ENCODE peak calls at places on chromosome 18, in five cellular contexts. One of them, this sample, is unnamed.

GRCh38 chr18:8556424-8556823 is 52.8 kb upstream of the RAB12 start:
- DNase-seq in GM12865: no peak
- DNase-seq in transverse colon: no peak
- DNase-seq in lower lobe of right lung: no peak
- DNase-seq in mesendoderm: no peak
- DNase-seq in this sample: no peak

GRCh38 chr18:61502472-61502871 is 169.2 kb downstream of the CDH20 start:
- DNase-seq in mesendoderm: peak
- DNase-seq in lower lobe of right lung: no peak
- DNase-seq in transverse colon: peak
- DNase-seq in GM12865: peak
- DNase-seq in this sample: peak

GRCh38 chr18:1446765-1447164 is 542.1 kb downstream of the ADCYAP1 start:
- DNase-seq in mesendoderm: no peak
- DNase-seq in GM12865: no peak
- DNase-seq in transverse colon: no peak
- DNase-seq in lower lobe of right lung: no peak
- DNase-seq in this sample: no peak

GRCh38 chr18:13471971-13472628 is 253.5 kb downstream of the LDLRAD4 start:
- DNase-seq in GM12865: no peak
- DNase-seq in transverse colon: no peak
- DNase-seq in mesendoderm: no peak
- DNase-seq in lower lobe of right lung: no peak
- DNase-seq in this sample: peak

GRCh38 chr18:46481048-46481846 is 175.8 kb downstream of the LOXHD1 start:
- DNase-seq in mesendoderm: peak
- DNase-seq in GM12865: peak
- DNase-seq in lower lobe of right lung: no peak
- DNase-seq in transverse colon: peak
- DNase-seq in this sample: peak

GRCh38 chr18:48763714-48764100 is 187.1 kb downstream of the SMAD7 start:
- DNase-seq in GM12865: no peak
- DNase-seq in mesendoderm: no peak
- DNase-seq in transverse colon: no peak
- DNase-seq in lower lobe of right lung: no peak
- DNase-seq in this sample: no peak

GRCh38 chr18:78967692-78968091 is 11.9 kb upstream of the SALL3 start:
- DNase-seq in GM12865: no peak
- DNase-seq in transverse colon: no peak
- DNase-seq in mesendoderm: no peak
- DNase-seq in lower lobe of right lung: no peak
- DNase-seq in this sample: no peak

GRCh38 chr18:55473078-55473477 is 114.9 kb downstream of the TCF4 start:
- DNase-seq in lower lobe of right lung: no peak
- DNase-seq in mesendoderm: no peak
- DNase-seq in GM12865: no peak
- DNase-seq in transverse colon: no peak
- DNase-seq in this sample: no peak

GRCh38 chr18:10274327-10274726 is 180.1 kb upstream of the APCDD1 start:
- DNase-seq in mesendoderm: no peak
- DNase-seq in transverse colon: no peak
- DNase-seq in lower lobe of right lung: no peak
- DNase-seq in GM12865: no peak
- DNase-seq in this sample: no peak

GRCh38 chr18:49813071-49813320 is 337 bp downstream of the ACAA2 start:
- DNase-seq in transverse colon: peak
- DNase-seq in lower lobe of right lung: peak
- DNase-seq in GM12865: peak
- DNase-seq in mesendoderm: peak
- DNase-seq in this sample: peak

GRCh38 chr18:35049111-35050003 is 8.1 kb downstream of the MAPRE2 start:
- DNase-seq in mesendoderm: no peak
- DNase-seq in lower lobe of right lung: no peak
- DNase-seq in transverse colon: no peak
- DNase-seq in GM12865: peak
- DNase-seq in this sample: no peak

GRCh38 chr18:10580215-10580614 is 54.4 kb downstream of the NAPG start:
- DNase-seq in transverse colon: no peak
- DNase-seq in GM12865: no peak
- DNase-seq in lower lobe of right lung: no peak
- DNase-seq in mesendoderm: no peak
- DNase-seq in this sample: no peak

GRCh38 chr18:33755918-33756590 is 178.0 kb downstream of the ASXL3 start:
- DNase-seq in mesendoderm: peak
- DNase-seq in GM12865: peak
- DNase-seq in transverse colon: peak
- DNase-seq in lower lobe of right lung: no peak
- DNase-seq in this sample: no peak

GRCh38 chr18:45068563-45069191 is 388.0 kb downstream of the SETBP1 start:
- DNase-seq in lower lobe of right lung: no peak
- DNase-seq in transverse colon: no peak
- DNase-seq in GM12865: no peak
- DNase-seq in mesendoderm: no peak
- DNase-seq in this sample: no peak

GRCh38 chr18:55830490-55830889 is 242.5 kb upstream of the TCF4 start:
- DNase-seq in mesendoderm: no peak
- DNase-seq in GM12865: no peak
- DNase-seq in lower lobe of right lung: no peak
- DNase-seq in transverse colon: no peak
- DNase-seq in this sample: no peak

GRCh38 chr18:44915213-44915612 is 234.5 kb downstream of the SETBP1 start:
- DNase-seq in mesendoderm: no peak
- DNase-seq in GM12865: no peak
- DNase-seq in transverse colon: no peak
- DNase-seq in lower lobe of right lung: no peak
- DNase-seq in this sample: no peak

GRCh38 chr18:49520661-49521145 is 33.7 kb upstream of the C18orf32 start:
- DNase-seq in lower lobe of right lung: no peak
- DNase-seq in transverse colon: no peak
- DNase-seq in GM12865: no peak
- DNase-seq in mesendoderm: no peak
- DNase-seq in this sample: no peak

DNA sequence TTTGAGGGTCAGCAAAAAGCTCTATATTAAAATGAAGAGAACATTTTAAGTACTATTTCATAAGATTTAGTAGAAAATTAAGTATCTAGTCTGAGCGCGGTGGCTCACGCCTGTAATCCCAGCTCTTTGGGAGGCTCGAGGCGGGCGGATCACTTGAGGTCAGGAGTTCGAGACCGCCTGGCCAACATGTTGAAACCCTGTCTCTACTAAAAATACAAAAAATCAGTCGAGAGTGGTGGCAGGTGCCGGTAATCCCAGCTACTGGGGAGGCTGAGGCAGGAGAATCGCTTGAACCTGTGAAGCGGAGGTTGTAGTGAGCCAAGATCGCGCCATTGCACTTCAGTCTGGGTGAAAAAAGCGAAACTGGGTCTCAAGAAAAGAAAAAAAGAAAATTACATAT is 1.6 kb downstream of the USP14 start:
- DNase-seq in lower lobe of right lung: no peak
- DNase-seq in GM12865: no peak
- DNase-seq in mesendoderm: no peak
- DNase-seq in transverse colon: no peak
- DNase-seq in this sample: no peak
- H3K4me3 ChIP-seq in lower lobe of right lung: no peak
- H3K4me3 ChIP-seq in GM12865: peak
- H3K4me3 ChIP-seq in mesendoderm: no peak
- H3K4me3 ChIP-seq in transverse colon: no peak
- H3K4me3 ChIP-seq in this sample: no peak

GRCh38 chr18:36843784-36844183 is 14.9 kb downstream of the KIAA1328 start:
- DNase-seq in mesendoderm: no peak
- DNase-seq in lower lobe of right lung: no peak
- DNase-seq in GM12865: no peak
- DNase-seq in transverse colon: no peak
- DNase-seq in this sample: no peak
- H3K4me3 ChIP-seq in mesendoderm: no peak
- H3K4me3 ChIP-seq in lower lobe of right lung: no peak
- H3K4me3 ChIP-seq in GM12865: no peak
- H3K4me3 ChIP-seq in transverse colon: no peak
- H3K4me3 ChIP-seq in this sample: no peak

GRCh38 chr18:57585421-57585820 is 1.1 kb downstream of the FECH start:
- DNase-seq in mesendoderm: no peak
- DNase-seq in transverse colon: no peak
- DNase-seq in lower lobe of right lung: no peak
- DNase-seq in GM12865: no peak
- DNase-seq in this sample: no peak
- H3K4me3 ChIP-seq in mesendoderm: no peak
- H3K4me3 ChIP-seq in transverse colon: peak
- H3K4me3 ChIP-seq in lower lobe of right lung: peak
- H3K4me3 ChIP-seq in GM12865: peak
- H3K4me3 ChIP-seq in this sample: peak

DNA sequence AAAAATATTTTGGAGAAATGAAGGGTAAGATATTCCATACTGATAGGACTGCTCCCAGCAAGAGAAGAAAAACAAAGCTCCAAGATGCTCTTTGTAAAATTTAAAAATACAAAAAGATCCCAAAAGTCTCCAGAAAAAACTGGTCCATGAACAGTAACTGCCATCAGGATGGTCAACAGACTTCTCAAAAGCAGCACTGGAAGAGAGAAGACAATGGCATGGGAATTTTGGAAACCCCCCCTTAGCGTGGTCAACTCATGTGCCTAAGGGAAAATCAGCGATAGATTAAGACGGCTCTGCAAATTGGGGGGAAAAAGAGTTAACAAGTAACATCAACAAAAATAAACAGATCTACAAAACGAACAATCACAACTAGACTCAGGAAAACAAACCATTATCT is 23.6 kb downstream of the B4GALT6 start:
- DNase-seq in transverse colon: no peak
- DNase-seq in lower lobe of right lung: no peak
- DNase-seq in GM12865: no peak
- DNase-seq in mesendoderm: no peak
- DNase-seq in this sample: no peak
- H3K4me3 ChIP-seq in transverse colon: no peak
- H3K4me3 ChIP-seq in lower lobe of right lung: no peak
- H3K4me3 ChIP-seq in GM12865: no peak
- H3K4me3 ChIP-seq in mesendoderm: no peak
- H3K4me3 ChIP-seq in this sample: no peak

GRCh38 chr18:63514326-63514725 is 27.8 kb upstream of the SERPINB12 start:
- DNase-seq in mesendoderm: no peak
- DNase-seq in GM12865: no peak
- DNase-seq in transverse colon: no peak
- DNase-seq in lower lobe of right lung: no peak
- DNase-seq in this sample: no peak

GRCh38 chr18:63515799-63516198 is 26.4 kb upstream of the SERPINB12 start:
- DNase-seq in GM12865: no peak
- DNase-seq in transverse colon: no peak
- DNase-seq in lower lobe of right lung: no peak
- DNase-seq in mesendoderm: no peak
- DNase-seq in this sample: no peak

GRCh38 chr18:63520053-63520452 is 22.1 kb upstream of the SERPINB12 start:
- DNase-seq in transverse colon: no peak
- DNase-seq in mesendoderm: no peak
- DNase-seq in lower lobe of right lung: no peak
- DNase-seq in GM12865: no peak
- DNase-seq in this sample: no peak

GRCh38 chr18:63515279-63515678 is 26.9 kb upstream of the SERPINB12 start:
- DNase-seq in lower lobe of right lung: no peak
- DNase-seq in mesendoderm: peak
- DNase-seq in GM12865: no peak
- DNase-seq in transverse colon: no peak
- DNase-seq in this sample: no peak

GRCh38 chr18:63518178-63519012 is 23.8 kb upstream of the SERPINB12 start:
- DNase-seq in transverse colon: peak
- DNase-seq in GM12865: peak
- DNase-seq in mesendoderm: peak
- DNase-seq in lower lobe of right lung: no peak
- DNase-seq in this sample: no peak
- H3K4me3 ChIP-seq in transverse colon: no peak
- H3K4me3 ChIP-seq in GM12865: no peak
- H3K4me3 ChIP-seq in mesendoderm: no peak
- H3K4me3 ChIP-seq in lower lobe of right lung: no peak
- H3K4me3 ChIP-seq in this sample: no peak

GRCh38 chr18:66599190-66599589 is 4.7 kb downstream of the CDH19 start:
- DNase-seq in lower lobe of right lung: no peak
- DNase-seq in mesendoderm: no peak
- DNase-seq in transverse colon: no peak
- DNase-seq in GM12865: no peak
- DNase-seq in this sample: no peak

GRCh38 chr18:66601649-66602048 is 2.2 kb downstream of the CDH19 start:
- DNase-seq in mesendoderm: no peak
- DNase-seq in lower lobe of right lung: no peak
- DNase-seq in transverse colon: no peak
- DNase-seq in GM12865: no peak
- DNase-seq in this sample: no peak

GRCh38 chr18:66607632-66608031 is 3.7 kb upstream of the CDH19 start:
- DNase-seq in lower lobe of right lung: no peak
- DNase-seq in mesendoderm: no peak
- DNase-seq in GM12865: no peak
- DNase-seq in transverse colon: no peak
- DNase-seq in this sample: no peak

DNA sequence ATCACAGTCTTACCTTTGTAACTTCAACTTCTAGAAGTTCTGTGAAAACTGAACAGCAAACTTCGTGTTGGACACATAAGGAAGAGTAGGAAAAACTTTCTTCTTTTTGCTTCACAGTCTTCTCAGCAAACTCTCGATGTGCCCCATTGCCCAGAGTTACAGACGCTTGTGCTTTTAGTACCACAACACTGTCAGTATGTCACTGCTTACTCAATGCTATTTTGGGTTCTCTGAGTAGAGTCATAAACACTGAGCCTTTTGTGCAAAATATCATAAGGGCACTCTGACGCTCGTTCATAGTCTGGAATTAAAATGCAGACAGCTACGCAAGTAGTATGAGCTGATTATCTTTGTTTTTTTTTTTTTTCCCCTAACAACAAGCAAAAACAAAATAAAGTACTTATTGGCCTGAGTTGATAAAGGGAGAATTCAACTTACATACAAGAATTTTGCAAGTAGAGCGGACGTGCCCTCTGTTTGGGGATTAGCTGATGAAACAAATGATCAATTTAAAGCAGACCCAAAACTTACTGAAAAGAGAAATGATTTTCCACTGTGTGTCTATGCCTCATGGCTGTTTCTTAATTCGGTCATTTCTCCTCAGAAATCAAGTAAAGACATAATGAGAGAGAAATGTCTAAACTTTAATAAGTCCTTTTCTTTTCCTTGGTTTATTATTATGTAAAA is at the start of gene CDH19:
- DNase-seq in lower lobe of right lung: no peak
- DNase-seq in GM12865: no peak
- DNase-seq in mesendoderm: no peak
- DNase-seq in transverse colon: no peak
- DNase-seq in this sample: no peak
- H3K4me3 ChIP-seq in lower lobe of right lung: no peak
- H3K4me3 ChIP-seq in GM12865: no peak
- H3K4me3 ChIP-seq in mesendoderm: no peak
- H3K4me3 ChIP-seq in transverse colon: no peak
- H3K4me3 ChIP-seq in this sample: no peak